ENCODE peak calls at places on chromosomes 11 and 22, in eight cellular contexts. S, Z, V, J, T, P, Y and W are unnamed samples.

GRCh38 chr11:107661656-107662055 is 50.2 kb downstream of the SLN start:
- DNase-seq in Y (no peak), Z (no peak), J (no peak), S (no peak), T (no peak), P (no peak), V (no peak), W (no peak)

GRCh38 chr22:24303007-24303406 is 32.4 kb downstream of the SPECC1L start:
- DNase-seq in J (no peak), S (no peak), V (no peak), Z (no peak), T (no peak), P (no peak), Y (no peak), W (no peak)

GRCh38 chr11:15933896-15934625 is 422.3 kb downstream of the SOX6 start:
- DNase-seq in T (no peak), P (no peak), Z (no peak), Y (no peak), S (no peak), J (no peak), V (no peak), W (no peak)

GRCh38 chr11:96215094-96215782 is 127.8 kb downstream of the MAML2 start:
- DNase-seq in Z (no peak), J (no peak), V (no peak), Y (peak; percentile 83), P (no peak), S (no peak), T (no peak), W (peak; percentile 89)

GRCh38 chr11:124602193-124602592 is 9.0 kb upstream of the PANX3 start:
- DNase-seq in S (no peak), V (no peak), Y (peak; percentile 40), P (no peak), Z (no peak), J (no peak), T (no peak), W (no peak)

GRCh38 chr11:45148276-45148675 is 1.8 kb downstream of the PRDM11 start:
- DNase-seq in Y (no peak), Z (no peak), T (no peak), S (no peak), P (peak; percentile 52), J (no peak), V (peak; percentile 1), W (no peak)

GRCh38 chr11:119375629-119376196 is 5.8 kb downstream of the USP2 start:
- DNase-seq in S (peak; percentile 84), Y (peak; percentile 78), Z (no peak), J (no peak), T (no peak), P (peak; percentile 84), V (no peak), W (no peak)

GRCh38 chr22:20979243-20979809 is 2.8 kb upstream of the LZTR1 start:
- DNase-seq in J (no peak), P (peak; percentile 92), V (no peak), S (no peak), Z (no peak), Y (peak; percentile 62), T (peak; percentile 50), W (peak; percentile 76)

GRCh38 chr11:8808226-8808585 is 102.8 kb upstream of the AKIP1 start:
- DNase-seq in T (no peak), P (no peak), S (no peak), V (no peak), Y (no peak), J (no peak), Z (no peak), W (no peak)

GRCh38 chr11:46936138-46937110 is at the start of gene CSTPP1:
- DNase-seq in Z (peak; percentile 96), J (peak; percentile 97), V (peak; percentile 94), T (peak; percentile 86), P (peak; percentile 98), S (peak; percentile 96), Y (peak; percentile 92), W (peak; percentile 97)

GRCh38 chr11:134949121-134949591 is 537.1 kb upstream of the B3GAT1 start:
- DNase-seq in T (no peak), S (no peak), J (no peak), Z (no peak), V (no peak), P (no peak), Y (peak; percentile 91), W (no peak)

GRCh38 chr11:1682225-1682901 is 14.6 kb upstream of the KRTAP5-6 start:
- DNase-seq in V (no peak), J (no peak), Y (no peak), P (no peak), T (no peak), S (no peak), Z (no peak), W (peak; percentile 4)

GRCh38 chr11:104705475-104706195 is 192.6 kb downstream of the CASP12 start:
- DNase-seq in Y (no peak), P (no peak), J (no peak), V (peak; percentile 44), S (no peak), Z (no peak), T (peak; percentile 56), W (peak; percentile 66)

GRCh38 chr11:18527512-18527911 is 770 bp upstream of the TSG101 start:
- DNase-seq in J (no peak), Z (no peak), S (no peak), Y (peak; percentile 70), P (no peak), T (no peak), V (no peak), W (no peak)

GRCh38 chr22:37776639-37777005 is 31.1 kb upstream of the GCAT start:
- DNase-seq in S (no peak), Y (no peak), V (no peak), P (no peak), T (no peak), J (no peak), Z (no peak), W (no peak)

GRCh38 chr22:27748355-27749168 is 53.0 kb downstream of the MN1 start:
- DNase-seq in Y (peak; percentile 75), V (no peak), Z (no peak), J (no peak), P (peak; percentile 69), T (no peak), S (no peak), W (no peak)

GRCh38 chr11:22234743-22235142 is 41.9 kb downstream of the ANO5 start:
- DNase-seq in Z (no peak), S (no peak), P (no peak), Y (no peak), T (no peak), J (peak; percentile 46), V (no peak), W (no peak)

GRCh38 chr11:118913411-118914125 is 12.2 kb downstream of the BCL9L start:
- DNase-seq in P (no peak), T (no peak), Z (no peak), J (no peak), S (peak; percentile 65), Y (no peak), V (no peak), W (peak; percentile 75)

GRCh38 chr11:69460540-69461257 is 20.8 kb upstream of the LINC01488 start:
- DNase-seq in Z (no peak), T (no peak), Y (peak; percentile 80), S (no peak), V (no peak), P (no peak), J (no peak), W (no peak)

GRCh38 chr11:48012051-48012391 is 31.7 kb downstream of the PTPRJ start:
- DNase-seq in J (no peak), V (peak; percentile 51), Z (no peak), Y (no peak), S (no peak), T (peak; percentile 44), P (peak; percentile 24), W (no peak)

GRCh38 chr11:69321877-69322350 is 28.0 kb downstream of the MYEOV start:
- DNase-seq in T (no peak), Z (no peak), P (peak; percentile 39), V (no peak), J (no peak), Y (peak; percentile 99), S (no peak), W (no peak)

GRCh38 chr11:104337273-104337672 is 173.3 kb upstream of the PDGFD start:
- DNase-seq in T (no peak), Z (no peak), J (no peak), V (no peak), Y (no peak), S (no peak), P (no peak), W (no peak)